ENCODE peak calls at places on chromosomes 11 and 22, in eight cellular contexts. One of them, this sample, is unnamed.

GRCh38 chr11:73228268-73229134 is 10.4 kb downstream of the P2RY2 start:
- DNase-seq in naive thymus-derived CD8-positive, alpha-beta T cell: no peak
- DNase-seq in tibial artery: peak
- DNase-seq in heart left ventricle: no peak
- DNase-seq in CD4-positive, alpha-beta T cell: no peak
- DNase-seq in NCI-H1092 treated with DMSO at 0.1 percent for 48 hours: no peak
- DNase-seq in head of caudate nucleus: no peak
- DNase-seq in Calu3: no peak
- DNase-seq in this sample: peak

GRCh38 chr11:74895340-74896116 is 53.4 kb downstream of the XRRA1 start:
- DNase-seq in naive thymus-derived CD8-positive, alpha-beta T cell: no peak
- DNase-seq in tibial artery: no peak
- DNase-seq in heart left ventricle: no peak
- DNase-seq in CD4-positive, alpha-beta T cell: no peak
- DNase-seq in NCI-H1092 treated with DMSO at 0.1 percent for 48 hours: no peak
- DNase-seq in head of caudate nucleus: no peak
- DNase-seq in Calu3: no peak
- DNase-seq in this sample: no peak

GRCh38 chr11:73787051-73787642 is 527 bp upstream of the MRPL48 start:
- DNase-seq in naive thymus-derived CD8-positive, alpha-beta T cell: no peak
- DNase-seq in tibial artery: no peak
- DNase-seq in heart left ventricle: no peak
- DNase-seq in CD4-positive, alpha-beta T cell: no peak
- DNase-seq in NCI-H1092 treated with DMSO at 0.1 percent for 48 hours: no peak
- DNase-seq in head of caudate nucleus: no peak
- DNase-seq in Calu3: peak
- DNase-seq in this sample: no peak

GRCh38 chr22:32326647-32327046 is 31.0 kb upstream of the RFPL3 start:
- DNase-seq in naive thymus-derived CD8-positive, alpha-beta T cell: no peak
- DNase-seq in tibial artery: peak
- DNase-seq in heart left ventricle: no peak
- DNase-seq in CD4-positive, alpha-beta T cell: no peak
- DNase-seq in NCI-H1092 treated with DMSO at 0.1 percent for 48 hours: no peak
- DNase-seq in head of caudate nucleus: no peak
- DNase-seq in Calu3: no peak
- DNase-seq in this sample: no peak

GRCh38 chr11:10908215-10908990 is 50.5 kb upstream of the ZBED5 start:
- DNase-seq in naive thymus-derived CD8-positive, alpha-beta T cell: no peak
- DNase-seq in tibial artery: no peak
- DNase-seq in heart left ventricle: no peak
- DNase-seq in CD4-positive, alpha-beta T cell: no peak
- DNase-seq in NCI-H1092 treated with DMSO at 0.1 percent for 48 hours: no peak
- DNase-seq in head of caudate nucleus: no peak
- DNase-seq in Calu3: peak
- DNase-seq in this sample: peak

GRCh38 chr11:19676508-19677379 is 35.9 kb upstream of the NAV2 start:
- DNase-seq in naive thymus-derived CD8-positive, alpha-beta T cell: no peak
- DNase-seq in tibial artery: peak
- DNase-seq in heart left ventricle: peak
- DNase-seq in CD4-positive, alpha-beta T cell: no peak
- DNase-seq in NCI-H1092 treated with DMSO at 0.1 percent for 48 hours: no peak
- DNase-seq in head of caudate nucleus: no peak
- DNase-seq in Calu3: no peak
- DNase-seq in this sample: no peak

GRCh38 chr22:20246368-20247009 is 21.6 kb downstream of the RTN4R start:
- DNase-seq in naive thymus-derived CD8-positive, alpha-beta T cell: no peak
- DNase-seq in tibial artery: no peak
- DNase-seq in heart left ventricle: no peak
- DNase-seq in CD4-positive, alpha-beta T cell: no peak
- DNase-seq in NCI-H1092 treated with DMSO at 0.1 percent for 48 hours: no peak
- DNase-seq in head of caudate nucleus: no peak
- DNase-seq in Calu3: no peak
- DNase-seq in this sample: no peak

GRCh38 chr11:58945663-58946062 is 6.4 kb downstream of the GLYATL1 start:
- DNase-seq in naive thymus-derived CD8-positive, alpha-beta T cell: no peak
- DNase-seq in tibial artery: no peak
- DNase-seq in heart left ventricle: no peak
- DNase-seq in CD4-positive, alpha-beta T cell: no peak
- DNase-seq in NCI-H1092 treated with DMSO at 0.1 percent for 48 hours: no peak
- DNase-seq in head of caudate nucleus: no peak
- DNase-seq in Calu3: no peak
- DNase-seq in this sample: no peak

GRCh38 chr11:65043881-65044501 is 3.0 kb downstream of the SAC3D1 start:
- DNase-seq in naive thymus-derived CD8-positive, alpha-beta T cell: no peak
- DNase-seq in tibial artery: peak
- DNase-seq in heart left ventricle: peak
- DNase-seq in CD4-positive, alpha-beta T cell: no peak
- DNase-seq in NCI-H1092 treated with DMSO at 0.1 percent for 48 hours: no peak
- DNase-seq in head of caudate nucleus: peak
- DNase-seq in Calu3: no peak
- DNase-seq in this sample: no peak

GRCh38 chr11:62054484-62055121 is 69.2 kb upstream of the INCENP start:
- DNase-seq in naive thymus-derived CD8-positive, alpha-beta T cell: no peak
- DNase-seq in tibial artery: no peak
- DNase-seq in heart left ventricle: no peak
- DNase-seq in CD4-positive, alpha-beta T cell: no peak
- DNase-seq in NCI-H1092 treated with DMSO at 0.1 percent for 48 hours: peak
- DNase-seq in head of caudate nucleus: no peak
- DNase-seq in Calu3: peak
- DNase-seq in this sample: no peak

GRCh38 chr22:43919106-43919965 is 4.3 kb upstream of the PNPLA3 start:
- DNase-seq in naive thymus-derived CD8-positive, alpha-beta T cell: no peak
- DNase-seq in tibial artery: no peak
- DNase-seq in heart left ventricle: no peak
- DNase-seq in CD4-positive, alpha-beta T cell: no peak
- DNase-seq in NCI-H1092 treated with DMSO at 0.1 percent for 48 hours: no peak
- DNase-seq in head of caudate nucleus: no peak
- DNase-seq in Calu3: no peak
- DNase-seq in this sample: no peak

GRCh38 chr22:46011627-46012181 is 34.7 kb upstream of the WNT7B start:
- DNase-seq in naive thymus-derived CD8-positive, alpha-beta T cell: no peak
- DNase-seq in tibial artery: peak
- DNase-seq in heart left ventricle: peak
- DNase-seq in CD4-positive, alpha-beta T cell: no peak
- DNase-seq in NCI-H1092 treated with DMSO at 0.1 percent for 48 hours: no peak
- DNase-seq in head of caudate nucleus: no peak
- DNase-seq in Calu3: no peak
- DNase-seq in this sample: no peak

GRCh38 chr11:65504671-65505433 is 6.0 kb downstream of the MALAT1 start:
- DNase-seq in naive thymus-derived CD8-positive, alpha-beta T cell: no peak
- DNase-seq in tibial artery: peak
- DNase-seq in heart left ventricle: no peak
- DNase-seq in CD4-positive, alpha-beta T cell: no peak
- DNase-seq in NCI-H1092 treated with DMSO at 0.1 percent for 48 hours: no peak
- DNase-seq in head of caudate nucleus: no peak
- DNase-seq in Calu3: no peak
- DNase-seq in this sample: no peak

GRCh38 chr11:18013790-18014507 is 1.1 kb upstream of the SERGEF start:
- DNase-seq in naive thymus-derived CD8-positive, alpha-beta T cell: no peak
- DNase-seq in tibial artery: no peak
- DNase-seq in heart left ventricle: no peak
- DNase-seq in CD4-positive, alpha-beta T cell: no peak
- DNase-seq in NCI-H1092 treated with DMSO at 0.1 percent for 48 hours: peak
- DNase-seq in head of caudate nucleus: no peak
- DNase-seq in Calu3: no peak
- DNase-seq in this sample: peak

GRCh38 chr11:105935791-105936190 is 86.2 kb downstream of the MSANTD4 start:
- DNase-seq in naive thymus-derived CD8-positive, alpha-beta T cell: no peak
- DNase-seq in tibial artery: no peak
- DNase-seq in heart left ventricle: no peak
- DNase-seq in CD4-positive, alpha-beta T cell: no peak
- DNase-seq in NCI-H1092 treated with DMSO at 0.1 percent for 48 hours: no peak
- DNase-seq in head of caudate nucleus: no peak
- DNase-seq in Calu3: peak
- DNase-seq in this sample: peak

GRCh38 chr11:116927163-116927772 is 89.8 kb upstream of the APOA1 start:
- DNase-seq in naive thymus-derived CD8-positive, alpha-beta T cell: peak
- DNase-seq in tibial artery: no peak
- DNase-seq in heart left ventricle: no peak
- DNase-seq in CD4-positive, alpha-beta T cell: peak
- DNase-seq in NCI-H1092 treated with DMSO at 0.1 percent for 48 hours: no peak
- DNase-seq in head of caudate nucleus: no peak
- DNase-seq in Calu3: no peak
- DNase-seq in this sample: no peak

GRCh38 chr11:124899376-124900145 is 1.9 kb upstream of the ROBO4 start:
- DNase-seq in naive thymus-derived CD8-positive, alpha-beta T cell: no peak
- DNase-seq in tibial artery: peak
- DNase-seq in heart left ventricle: no peak
- DNase-seq in CD4-positive, alpha-beta T cell: no peak
- DNase-seq in NCI-H1092 treated with DMSO at 0.1 percent for 48 hours: no peak
- DNase-seq in head of caudate nucleus: no peak
- DNase-seq in Calu3: no peak
- DNase-seq in this sample: no peak

GRCh38 chr11:61747389-61748285 is 4.8 kb upstream of the MYRF start:
- DNase-seq in naive thymus-derived CD8-positive, alpha-beta T cell: peak
- DNase-seq in tibial artery: peak
- DNase-seq in heart left ventricle: peak
- DNase-seq in CD4-positive, alpha-beta T cell: peak
- DNase-seq in NCI-H1092 treated with DMSO at 0.1 percent for 48 hours: peak
- DNase-seq in head of caudate nucleus: peak
- DNase-seq in Calu3: peak
- DNase-seq in this sample: peak

GRCh38 chr22:50068096-50068495 is 10.0 kb upstream of the TTLL8 start:
- DNase-seq in naive thymus-derived CD8-positive, alpha-beta T cell: no peak
- DNase-seq in tibial artery: no peak
- DNase-seq in heart left ventricle: no peak
- DNase-seq in CD4-positive, alpha-beta T cell: no peak
- DNase-seq in NCI-H1092 treated with DMSO at 0.1 percent for 48 hours: no peak
- DNase-seq in head of caudate nucleus: no peak
- DNase-seq in Calu3: no peak
- DNase-seq in this sample: no peak

GRCh38 chr11:131504199-131504949 is 134.0 kb downstream of the NTM start:
- DNase-seq in naive thymus-derived CD8-positive, alpha-beta T cell: no peak
- DNase-seq in tibial artery: no peak
- DNase-seq in heart left ventricle: no peak
- DNase-seq in CD4-positive, alpha-beta T cell: no peak
- DNase-seq in NCI-H1092 treated with DMSO at 0.1 percent for 48 hours: no peak
- DNase-seq in head of caudate nucleus: peak
- DNase-seq in Calu3: no peak
- DNase-seq in this sample: no peak

GRCh38 chr11:69437001-69437875 is 44.2 kb upstream of the LINC01488 start:
- DNase-seq in naive thymus-derived CD8-positive, alpha-beta T cell: no peak
- DNase-seq in tibial artery: no peak
- DNase-seq in heart left ventricle: no peak
- DNase-seq in CD4-positive, alpha-beta T cell: no peak
- DNase-seq in NCI-H1092 treated with DMSO at 0.1 percent for 48 hours: no peak
- DNase-seq in head of caudate nucleus: no peak
- DNase-seq in Calu3: peak
- DNase-seq in this sample: no peak

GRCh38 chr22:30351226-30351625 is 5.5 kb downstream of the SF3A1 start:
- DNase-seq in naive thymus-derived CD8-positive, alpha-beta T cell: no peak
- DNase-seq in tibial artery: no peak
- DNase-seq in heart left ventricle: no peak
- DNase-seq in CD4-positive, alpha-beta T cell: no peak
- DNase-seq in NCI-H1092 treated with DMSO at 0.1 percent for 48 hours: no peak
- DNase-seq in head of caudate nucleus: no peak
- DNase-seq in Calu3: no peak
- DNase-seq in this sample: no peak

GRCh38 chr22:48940266-48940987 is 887.2 kb downstream of the BRD1 start:
- DNase-seq in naive thymus-derived CD8-positive, alpha-beta T cell: no peak
- DNase-seq in tibial artery: peak
- DNase-seq in heart left ventricle: no peak
- DNase-seq in CD4-positive, alpha-beta T cell: no peak
- DNase-seq in NCI-H1092 treated with DMSO at 0.1 percent for 48 hours: no peak
- DNase-seq in head of caudate nucleus: no peak
- DNase-seq in Calu3: no peak
- DNase-seq in this sample: no peak

GRCh38 chr11:90916706-90917105 is 693.9 kb upstream of the CHORDC1 start:
- DNase-seq in naive thymus-derived CD8-positive, alpha-beta T cell: no peak
- DNase-seq in tibial artery: no peak
- DNase-seq in heart left ventricle: no peak
- DNase-seq in CD4-positive, alpha-beta T cell: no peak
- DNase-seq in NCI-H1092 treated with DMSO at 0.1 percent for 48 hours: no peak
- DNase-seq in head of caudate nucleus: no peak
- DNase-seq in Calu3: no peak
- DNase-seq in this sample: no peak

GRCh38 chr11:75275581-75275980 is 35.0 kb downstream of the TPBGL start:
- DNase-seq in naive thymus-derived CD8-positive, alpha-beta T cell: peak
- DNase-seq in tibial artery: peak
- DNase-seq in heart left ventricle: peak
- DNase-seq in CD4-positive, alpha-beta T cell: peak
- DNase-seq in NCI-H1092 treated with DMSO at 0.1 percent for 48 hours: peak
- DNase-seq in head of caudate nucleus: no peak
- DNase-seq in Calu3: no peak
- DNase-seq in this sample: peak

GRCh38 chr22:18056161-18056666 is 21.6 kb upstream of the PEX26 start:
- DNase-seq in naive thymus-derived CD8-positive, alpha-beta T cell: no peak
- DNase-seq in tibial artery: no peak
- DNase-seq in heart left ventricle: no peak
- DNase-seq in CD4-positive, alpha-beta T cell: no peak
- DNase-seq in NCI-H1092 treated with DMSO at 0.1 percent for 48 hours: peak
- DNase-seq in head of caudate nucleus: peak
- DNase-seq in Calu3: peak
- DNase-seq in this sample: peak

GRCh38 chr11:67357831-67358555 is 4.6 kb upstream of the POLD4 start:
- DNase-seq in naive thymus-derived CD8-positive, alpha-beta T cell: no peak
- DNase-seq in tibial artery: no peak
- DNase-seq in heart left ventricle: no peak
- DNase-seq in CD4-positive, alpha-beta T cell: no peak
- DNase-seq in NCI-H1092 treated with DMSO at 0.1 percent for 48 hours: no peak
- DNase-seq in head of caudate nucleus: no peak
- DNase-seq in Calu3: no peak
- DNase-seq in this sample: no peak

GRCh38 chr11:103530257-103530656 is 421.0 kb downstream of the DYNC2H1 start:
- DNase-seq in naive thymus-derived CD8-positive, alpha-beta T cell: no peak
- DNase-seq in tibial artery: no peak
- DNase-seq in heart left ventricle: no peak
- DNase-seq in CD4-positive, alpha-beta T cell: no peak
- DNase-seq in NCI-H1092 treated with DMSO at 0.1 percent for 48 hours: no peak
- DNase-seq in head of caudate nucleus: no peak
- DNase-seq in Calu3: no peak
- DNase-seq in this sample: no peak

GRCh38 chr22:47236718-47237117 is 474.3 kb downstream of the TBC1D22A start:
- DNase-seq in naive thymus-derived CD8-positive, alpha-beta T cell: no peak
- DNase-seq in tibial artery: no peak
- DNase-seq in heart left ventricle: no peak
- DNase-seq in CD4-positive, alpha-beta T cell: no peak
- DNase-seq in NCI-H1092 treated with DMSO at 0.1 percent for 48 hours: no peak
- DNase-seq in head of caudate nucleus: no peak
- DNase-seq in Calu3: no peak
- DNase-seq in this sample: no peak

GRCh38 chr22:43477966-43478365 is 66.2 kb downstream of the MPPED1 start:
- DNase-seq in naive thymus-derived CD8-positive, alpha-beta T cell: no peak
- DNase-seq in tibial artery: no peak
- DNase-seq in heart left ventricle: no peak
- DNase-seq in CD4-positive, alpha-beta T cell: no peak
- DNase-seq in NCI-H1092 treated with DMSO at 0.1 percent for 48 hours: no peak
- DNase-seq in head of caudate nucleus: no peak
- DNase-seq in Calu3: no peak
- DNase-seq in this sample: no peak

GRCh38 chr22:23591203-23591791 is 11.2 kb upstream of the IGLL1 start:
- DNase-seq in naive thymus-derived CD8-positive, alpha-beta T cell: peak
- DNase-seq in tibial artery: no peak
- DNase-seq in heart left ventricle: peak
- DNase-seq in CD4-positive, alpha-beta T cell: peak
- DNase-seq in NCI-H1092 treated with DMSO at 0.1 percent for 48 hours: peak
- DNase-seq in head of caudate nucleus: peak
- DNase-seq in Calu3: peak
- DNase-seq in this sample: peak

GRCh38 chr11:108431370-108431769 is 36.0 kb downstream of the C11orf65 start:
- DNase-seq in naive thymus-derived CD8-positive, alpha-beta T cell: no peak
- DNase-seq in tibial artery: no peak
- DNase-seq in heart left ventricle: no peak
- DNase-seq in CD4-positive, alpha-beta T cell: no peak
- DNase-seq in NCI-H1092 treated with DMSO at 0.1 percent for 48 hours: no peak
- DNase-seq in head of caudate nucleus: no peak
- DNase-seq in Calu3: no peak
- DNase-seq in this sample: no peak

GRCh38 chr11:117175104-117175503 is 3.4 kb upstream of the SIDT2 start:
- DNase-seq in naive thymus-derived CD8-positive, alpha-beta T cell: no peak
- DNase-seq in tibial artery: no peak
- DNase-seq in heart left ventricle: no peak
- DNase-seq in CD4-positive, alpha-beta T cell: no peak
- DNase-seq in NCI-H1092 treated with DMSO at 0.1 percent for 48 hours: no peak
- DNase-seq in head of caudate nucleus: peak
- DNase-seq in Calu3: no peak
- DNase-seq in this sample: no peak

GRCh38 chr22:25697978-25698377 is 44.0 kb upstream of the MYO18B start:
- DNase-seq in naive thymus-derived CD8-positive, alpha-beta T cell: no peak
- DNase-seq in tibial artery: no peak
- DNase-seq in heart left ventricle: no peak
- DNase-seq in CD4-positive, alpha-beta T cell: no peak
- DNase-seq in NCI-H1092 treated with DMSO at 0.1 percent for 48 hours: no peak
- DNase-seq in head of caudate nucleus: no peak
- DNase-seq in Calu3: no peak
- DNase-seq in this sample: no peak

This sample was measured in NCI-H510A treated with DMSO at 0.1 percent for 48 hours.